ENCODE peak calls at places on chromosomes 13 and 19, in five cellular contexts. X, W, K, L and O are unnamed samples.

GRCh38 chr19:16202320-16203255 is 4.9 kb downstream of the AP1M1 start:
- DNase-seq in X (no peak), W (peak), K (no peak), L (no peak), O (no peak)

GRCh38 chr13:96090240-96091101 is 564 bp downstream of the HS6ST3 start:
- DNase-seq in X (peak), W (peak), K (no peak), L (peak), O (no peak)

GRCh38 chr13:74061939-74062595 is 72.1 kb downstream of the KLF12 start:
- DNase-seq in X (no peak), W (peak), K (no peak), L (no peak), O (no peak)

GRCh38 chr19:29952127-29952526 is 10.1 kb downstream of the URI1 start:
- DNase-seq in X (no peak), W (no peak), K (no peak), L (no peak), O (no peak)

GRCh38 chr13:79541426-79542049 is 60.6 kb downstream of the NDFIP2 start:
- DNase-seq in X (no peak), W (peak), K (peak), L (peak), O (peak)

GRCh38 chr19:33231511-33231910 is 5.9 kb upstream of the SLC7A10 start:
- DNase-seq in X (no peak), W (no peak), K (no peak), L (no peak), O (peak)

GRCh38 chr13:46211521-46212351 is at the start of gene LRRC63:
- DNase-seq in X (peak), W (peak), K (peak), L (peak), O (peak)

GRCh38 chr19:29876414-29876813 is 64.6 kb downstream of the CCNE1 start:
- DNase-seq in X (no peak), W (no peak), K (no peak), L (no peak), O (no peak)

GRCh38 chr19:35513231-35513974 is at the start of gene DMKN:
- DNase-seq in X (no peak), W (no peak), K (no peak), L (peak), O (peak)

GRCh38 chr13:109135018-109135417 is 505.6 kb downstream of the MYO16 start:
- DNase-seq in X (no peak), W (no peak), K (no peak), L (no peak), O (peak)

GRCh38 chr19:13008926-13009787 is 13.9 kb downstream of the NFIX start:
- DNase-seq in X (no peak), W (peak), K (no peak), L (no peak), O (no peak)

GRCh38 chr13:44976196-44976595 is 13.1 kb downstream of the NUFIP1 start:
- DNase-seq in X (no peak), W (no peak), K (no peak), L (no peak), O (no peak)

GRCh38 chr13:95714142-95714832 is 37.3 kb downstream of the DNAJC3 start:
- DNase-seq in X (no peak), W (no peak), K (peak), L (no peak), O (peak)

GRCh38 chr19:34432797-34433196 is 4.6 kb downstream of the UBA2 start:
- DNase-seq in X (no peak), W (no peak), K (no peak), L (no peak), O (no peak)

GRCh38 chr13:98429081-98429480 is 147.8 kb downstream of the STK24 start:
- DNase-seq in X (no peak), W (no peak), K (no peak), L (no peak), O (no peak)

GRCh38 chr19:47445937-47446402 is 25.7 kb downstream of the SLC8A2 start:
- DNase-seq in X (peak), W (peak), K (no peak), L (peak), O (peak)

GRCh38 chr13:41050041-41050440 is 11.3 kb upstream of the WBP4 start:
- DNase-seq in X (no peak), W (no peak), K (no peak), L (no peak), O (peak)

GRCh38 chr19:47280183-47280797 is 5.6 kb downstream of the INAFM1 start:
- DNase-seq in X (peak), W (peak), K (peak), L (peak), O (peak)

GRCh38 chr13:78239681-78240080 is 321.1 kb upstream of the EDNRB start:
- DNase-seq in X (no peak), W (no peak), K (no peak), L (no peak), O (peak)

GRCh38 chr13:41130356-41130755 is 2.2 kb downstream of the KBTBD6 start:
- DNase-seq in X (no peak), W (no peak), K (no peak), L (no peak), O (peak)

GRCh38 chr13:72651196-72651595 is 76.2 kb downstream of the MZT1 start:
- DNase-seq in X (no peak), W (peak), K (no peak), L (no peak), O (peak)

GRCh38 chr19:47541507-47541906 is 26.6 kb upstream of the NAPA start:
- DNase-seq in X (no peak), W (no peak), K (no peak), L (no peak), O (peak)

GRCh38 chr13:71218960-71219359 is 648.0 kb downstream of the DACH1 start:
- DNase-seq in X (peak), W (peak), K (no peak), L (no peak), O (peak)

GRCh38 chr19:40232479-40232878 is 6.0 kb upstream of the CCNP start:
- DNase-seq in X (no peak), W (no peak), K (no peak), L (peak), O (no peak)

GRCh38 chr13:94329754-94330551 is 149.5 kb downstream of the DCT start:
- DNase-seq in X (no peak), W (no peak), K (peak), L (no peak), O (peak)

GRCh38 chr19:47107201-47107952 is 6.2 kb downstream of the ZC3H4 start:
- DNase-seq in X (no peak), W (no peak), K (no peak), L (no peak), O (peak)

GRCh38 chr13:99008577-99008976 is 30.7 kb upstream of the DOCK9 start:
- DNase-seq in X (no peak), W (no peak), K (no peak), L (no peak), O (peak)

GRCh38 chr13:39282400-39282972 is 244.2 kb downstream of the NHLRC3 start:
- DNase-seq in X (no peak), W (no peak), K (no peak), L (no peak), O (peak)

GRCh38 chr19:17579523-17580244 is 24.2 kb downstream of the COLGALT1 start:
- DNase-seq in X (peak), W (peak), K (peak), L (peak), O (peak)

GRCh38 chr13:19910336-19911072 is 47.1 kb upstream of the ZMYM5 start:
- DNase-seq in X (no peak), W (no peak), K (peak), L (no peak), O (no peak)

GRCh38 chr19:401836-402535 is 7.0 kb downstream of the C2CD4C start:
- DNase-seq in X (no peak), W (peak), K (no peak), L (peak), O (no peak)

GRCh38 chr19:49042177-49042576 is 1.5 kb upstream of the CGB5 start:
- DNase-seq in X (no peak), W (no peak), K (no peak), L (no peak), O (no peak)

GRCh38 chr13:111909501-111909900 is 157.4 kb upstream of the SOX1 start:
- DNase-seq in X (no peak), W (no peak), K (no peak), L (no peak), O (no peak)

GRCh38 chr19:42111811-42112210 is 20.4 kb downstream of the POU2F2 start:
- DNase-seq in X (no peak), W (no peak), K (no peak), L (no peak), O (no peak)
- TF ChIP-seq MAX in X (no peak), W (no peak), K (no peak), L (no peak), O (no peak)

GRCh38 chr19:37966211-37967072 is 59.4 kb downstream of the SIPA1L3 start:
- DNase-seq in X (no peak), W (no peak), K (no peak), L (no peak), O (no peak)

GRCh38 chr19:37959665-37960114 is 52.7 kb downstream of the SIPA1L3 start:
- DNase-seq in X (no peak), W (no peak), K (no peak), L (no peak), O (no peak)

GRCh38 chr19:37961198-37961597 is 54.2 kb downstream of the SIPA1L3 start:
- DNase-seq in X (no peak), W (no peak), K (no peak), L (no peak), O (no peak)

GRCh38 chr19:37964109-37964508 is 57.1 kb downstream of the SIPA1L3 start:
- DNase-seq in X (no peak), W (no peak), K (no peak), L (no peak), O (no peak)

GRCh38 chr19:37963190-37963947 is 56.4 kb downstream of the SIPA1L3 start:
- DNase-seq in X (no peak), W (no peak), K (no peak), L (no peak), O (peak)
- TF ChIP-seq MAX in X (no peak), W (no peak), K (peak), L (no peak), O (no peak)

GRCh38 chr13:114124486-114124885 is 7.9 kb downstream of the RASA3 start:
- DNase-seq in X (no peak), W (no peak), K (no peak), L (no peak), O (no peak)

GRCh38 chr13:114123876-114124275 is 8.5 kb downstream of the RASA3 start:
- DNase-seq in X (no peak), W (no peak), K (no peak), L (no peak), O (no peak)

GRCh38 chr13:114125589-114125988 is 6.8 kb downstream of the RASA3 start:
- DNase-seq in X (no peak), W (no peak), K (no peak), L (no peak), O (no peak)

GRCh38 chr13:114123448-114123847 is 9.0 kb downstream of the RASA3 start:
- DNase-seq in X (no peak), W (no peak), K (no peak), L (no peak), O (no peak)

GRCh38 chr13:114124921-114125320 is 7.5 kb downstream of the RASA3 start:
- DNase-seq in X (no peak), W (no peak), K (no peak), L (no peak), O (peak)
- TF ChIP-seq MAX in X (no peak), W (no peak), K (no peak), L (no peak), O (peak)

GRCh38 chr19:50688766-50689165 is 30.8 kb downstream of the SHANK1 start:
- DNase-seq in X (no peak), W (no peak), K (no peak), L (no peak), O (no peak)

GRCh38 chr19:50690439-50690838 is 29.2 kb downstream of the SHANK1 start:
- DNase-seq in X (no peak), W (no peak), K (no peak), L (no peak), O (no peak)

DNA sequence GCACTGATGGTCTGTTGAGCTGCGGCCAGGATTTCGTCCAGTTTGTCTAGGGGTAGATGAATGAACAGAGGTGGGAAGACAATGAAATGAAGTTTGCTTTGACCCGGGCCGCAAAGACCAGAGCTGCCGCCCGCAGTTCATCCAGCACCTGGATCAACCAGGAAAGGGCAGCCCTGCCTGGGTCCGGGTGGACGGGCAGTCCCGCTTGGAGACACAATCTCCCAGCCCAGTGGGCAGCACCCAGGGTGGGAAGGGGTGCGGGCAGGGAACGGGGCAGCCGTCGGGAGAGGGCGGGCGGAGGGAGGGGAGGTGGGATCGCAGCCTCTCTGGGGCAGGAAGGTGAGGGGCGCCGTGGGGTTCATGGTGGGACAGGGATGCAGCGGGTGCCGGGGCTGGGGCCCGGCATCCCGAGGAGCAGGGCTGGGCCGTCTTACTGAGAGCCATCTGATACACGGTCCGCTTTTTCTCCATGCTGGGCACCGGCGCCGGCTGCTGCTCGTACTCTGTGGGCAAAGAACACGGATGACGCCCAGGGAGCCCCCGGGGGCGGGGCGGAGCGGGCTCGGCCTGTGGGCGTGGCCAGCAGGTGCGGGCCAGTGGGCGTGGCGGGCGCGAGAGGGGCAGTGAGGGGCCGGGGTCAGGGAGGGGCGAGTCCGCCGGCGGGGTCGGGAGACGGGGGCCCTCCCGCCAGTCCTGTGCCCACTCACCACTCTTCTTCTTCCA is 33.1 kb downstream of the SHANK1 start:
- DNase-seq in X (peak), W (no peak), K (no peak), L (peak), O (no peak)
- TF ChIP-seq MAX in X (no peak), W (no peak), K (no peak), L (no peak), O (no peak)

GRCh38 chr19:32022044-32022945 is 323.1 kb upstream of the ZNF507 start:
- DNase-seq in X (no peak), W (no peak), K (no peak), L (no peak), O (no peak)

GRCh38 chr19:32012886-32013635 is 332.3 kb upstream of the ZNF507 start:
- DNase-seq in X (no peak), W (no peak), K (no peak), L (no peak), O (no peak)

GRCh38 chr19:32018014-32018413 is 327.4 kb upstream of the ZNF507 start:
- DNase-seq in X (no peak), W (no peak), K (no peak), L (no peak), O (peak)

GRCh38 chr19:32020538-32020937 is 324.9 kb upstream of the ZNF507 start:
- DNase-seq in X (no peak), W (no peak), K (no peak), L (no peak), O (no peak)

DNA sequence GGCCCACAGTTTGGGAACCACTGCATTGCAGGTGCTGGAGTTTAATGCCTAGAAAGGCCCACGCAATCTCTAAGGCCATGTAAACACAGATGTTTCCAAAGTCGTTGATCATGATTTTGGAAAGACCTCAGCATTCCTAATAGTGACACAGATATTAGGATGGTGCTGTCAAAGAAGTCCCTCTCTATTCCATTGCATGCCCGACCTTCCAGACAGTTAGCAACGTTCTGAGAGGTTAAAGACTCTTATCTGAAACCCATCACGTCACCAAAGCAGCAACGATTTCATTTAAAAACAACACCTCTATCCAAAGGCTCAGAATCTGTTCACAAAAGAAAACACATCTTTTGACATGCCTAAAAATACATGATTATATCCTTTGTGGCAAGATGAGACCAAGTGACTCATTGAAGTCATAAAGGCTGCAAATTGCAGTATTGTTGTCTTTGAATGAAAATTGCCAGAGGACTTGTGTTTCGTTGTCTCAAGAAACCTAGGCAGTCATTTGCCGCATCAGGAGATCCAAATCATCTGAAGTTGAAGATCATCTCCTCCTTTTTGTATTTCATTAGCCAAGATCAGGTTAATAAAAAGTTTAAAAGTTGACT is 328.0 kb upstream of the ZNF507 start:
- DNase-seq in X (no peak), W (no peak), K (no peak), L (no peak), O (no peak)
- TF ChIP-seq MAX in X (no peak), W (no peak), K (no peak), L (no peak), O (no peak)

DNA sequence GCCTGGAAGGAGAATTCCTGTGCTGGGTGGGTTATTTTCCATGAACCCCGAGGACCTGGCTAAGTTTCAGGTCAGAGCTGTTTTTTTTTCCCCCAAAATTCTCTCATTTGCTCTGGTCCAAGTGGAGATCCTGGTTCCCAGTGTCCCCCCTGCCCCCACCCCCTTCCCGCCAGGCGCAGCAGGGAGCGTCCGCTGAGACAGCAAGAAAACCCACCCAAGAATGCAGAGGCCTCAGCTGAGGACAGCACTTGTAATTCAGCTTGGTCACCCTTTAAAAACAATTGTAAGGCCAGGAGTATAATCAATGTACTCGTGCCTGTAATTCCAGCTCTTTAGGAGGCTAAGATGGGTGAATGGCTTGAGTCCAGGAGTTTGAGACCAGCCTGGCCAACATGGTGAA is 11.4 kb upstream of the TSPAN16 start:
- DNase-seq in X (no peak), W (no peak), K (no peak), L (no peak), O (no peak)
- TF ChIP-seq MAX in X (no peak), W (no peak), K (no peak), L (no peak), O (no peak)

GRCh38 chr13:51380269-51380668 is 40.8 kb downstream of the SERPINE3 start:
- DNase-seq in X (no peak), W (no peak), K (no peak), L (no peak), O (no peak)
- TF ChIP-seq MAX in X (no peak), W (no peak), K (no peak), L (no peak), O (no peak)

GRCh38 chr13:28590450-28590849 is 68.5 kb upstream of the POMP start:
- DNase-seq in X (no peak), W (no peak), K (no peak), L (no peak), O (peak)
- TF ChIP-seq MAX in X (no peak), W (no peak), K (no peak), L (no peak), O (no peak)

DNA sequence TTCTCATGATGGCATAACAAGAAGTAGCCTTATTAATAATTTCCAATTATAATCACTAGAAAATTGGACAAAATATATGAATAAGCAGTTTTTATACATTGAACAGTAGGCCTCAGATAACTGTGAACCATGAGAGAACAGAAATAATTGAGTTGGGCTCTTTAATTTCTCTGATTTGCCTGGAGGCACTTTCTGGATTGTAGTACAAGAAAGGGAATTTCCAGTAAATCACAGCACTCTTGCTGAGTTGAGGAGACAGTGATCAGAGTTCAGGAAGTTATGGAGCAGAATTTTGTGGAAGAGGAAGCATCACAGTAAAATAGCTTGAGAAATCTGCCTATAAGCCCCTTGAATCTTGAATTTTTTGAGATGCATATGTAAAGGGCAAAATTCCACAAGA is 216.2 kb downstream of the MAB21L1 start:
- DNase-seq in X (no peak), W (no peak), K (no peak), L (no peak), O (no peak)
- TF ChIP-seq MAX in X (no peak), W (no peak), K (no peak), L (no peak), O (no peak)